ENCODE peak calls at places on chromosomes 12 and 14, in five cellular contexts. W, B, Z, U and E are unnamed samples.

GRCh38 chr12:55704824-55705780 is 2.6 kb downstream of the ITGA7 start:
- DNase-seq in W (no peak), B (no peak), Z (peak), U (no peak), E (no peak)

GRCh38 chr14:61475316-61475715 is 153.9 kb downstream of the PRKCH start:
- DNase-seq in W (no peak), B (peak), Z (no peak), U (no peak), E (peak)

GRCh38 chr14:24425704-24426103 is 3.8 kb downstream of the CBLN3 start:
- DNase-seq in W (no peak), B (no peak), Z (no peak), U (no peak), E (no peak)

GRCh38 chr12:89707992-89708792 is 446 bp downstream of the ATP2B1 start:
- DNase-seq in W (peak), B (peak), Z (peak), U (peak), E (peak)

GRCh38 chr12:19857197-19857596 is 417.9 kb downstream of the AEBP2 start:
- DNase-seq in W (no peak), B (no peak), Z (no peak), U (no peak), E (no peak)

GRCh38 chr12:120734210-120734609 is 8.6 kb downstream of the ACADS start:
- DNase-seq in W (no peak), B (no peak), Z (peak), U (no peak), E (no peak)

GRCh38 chr12:62006076-62006732 is 254.0 kb upstream of the USP15 start:
- DNase-seq in W (no peak), B (peak), Z (no peak), U (no peak), E (peak)

GRCh38 chr14:78606111-78606510 is 435.9 kb downstream of the NRXN3 start:
- DNase-seq in W (no peak), B (no peak), Z (no peak), U (no peak), E (no peak)

GRCh38 chr12:89247541-89247942 is 104.8 kb downstream of the DUSP6 start:
- DNase-seq in W (no peak), B (no peak), Z (no peak), U (no peak), E (no peak)

GRCh38 chr14:69313176-69313575 is 53.2 kb downstream of the GALNT16 start:
- DNase-seq in W (no peak), B (no peak), Z (peak), U (no peak), E (no peak)

GRCh38 chr12:124917841-124918621 is 3.6 kb upstream of the UBC start:
- DNase-seq in W (no peak), B (no peak), Z (peak), U (no peak), E (peak)

GRCh38 chr12:47376937-47377336 is 297.2 kb upstream of the AMIGO2 start:
- DNase-seq in W (no peak), B (no peak), Z (no peak), U (no peak), E (no peak)

GRCh38 chr12:73235387-73235786 is 963.2 kb downstream of the TRHDE start:
- DNase-seq in W (no peak), B (no peak), Z (no peak), U (no peak), E (no peak)

GRCh38 chr14:61930101-61930857 is 168.1 kb downstream of the SNAPC1 start:
- DNase-seq in W (no peak), B (no peak), Z (no peak), U (no peak), E (no peak)

GRCh38 chr12:29389295-29389919 is 8.4 kb upstream of the ERGIC2 start:
- DNase-seq in W (no peak), B (no peak), Z (no peak), U (no peak), E (no peak)

GRCh38 chr14:78251308-78251707 is 81.1 kb downstream of the NRXN3 start:
- DNase-seq in W (no peak), B (no peak), Z (no peak), U (no peak), E (no peak)

GRCh38 chr12:126747530-126748149 is 1519.3 kb upstream of the TMEM132C start:
- DNase-seq in W (peak), B (peak), Z (no peak), U (peak), E (no peak)

GRCh38 chr12:106917503-106917902 is 38.2 kb upstream of the TMEM263 start:
- DNase-seq in W (no peak), B (no peak), Z (no peak), U (no peak), E (no peak)

GRCh38 chr12:65952737-65953209 is 128.5 kb downstream of the HMGA2 start:
- DNase-seq in W (no peak), B (no peak), Z (no peak), U (no peak), E (no peak)

GRCh38 chr12:124738636-124739467 is 124.8 kb downstream of the SCARB1 start:
- DNase-seq in W (no peak), B (no peak), Z (no peak), U (peak), E (no peak)

GRCh38 chr12:113403435-113404415 is at the start of gene SDS:
- DNase-seq in W (no peak), B (no peak), Z (no peak), U (peak), E (no peak)

GRCh38 chr12:124159655-124160054 is 135.2 kb upstream of the RFLNA start:
- DNase-seq in W (no peak), B (no peak), Z (no peak), U (no peak), E (no peak)

GRCh38 chr12:103997277-103997900 is 31.7 kb downstream of the TDG start:
- DNase-seq in W (no peak), B (no peak), Z (no peak), U (no peak), E (no peak)

GRCh38 chr14:71322660-71323250 is 415.5 kb downstream of the PCNX1 start:
- DNase-seq in W (no peak), B (peak), Z (no peak), U (no peak), E (peak)

DNA sequence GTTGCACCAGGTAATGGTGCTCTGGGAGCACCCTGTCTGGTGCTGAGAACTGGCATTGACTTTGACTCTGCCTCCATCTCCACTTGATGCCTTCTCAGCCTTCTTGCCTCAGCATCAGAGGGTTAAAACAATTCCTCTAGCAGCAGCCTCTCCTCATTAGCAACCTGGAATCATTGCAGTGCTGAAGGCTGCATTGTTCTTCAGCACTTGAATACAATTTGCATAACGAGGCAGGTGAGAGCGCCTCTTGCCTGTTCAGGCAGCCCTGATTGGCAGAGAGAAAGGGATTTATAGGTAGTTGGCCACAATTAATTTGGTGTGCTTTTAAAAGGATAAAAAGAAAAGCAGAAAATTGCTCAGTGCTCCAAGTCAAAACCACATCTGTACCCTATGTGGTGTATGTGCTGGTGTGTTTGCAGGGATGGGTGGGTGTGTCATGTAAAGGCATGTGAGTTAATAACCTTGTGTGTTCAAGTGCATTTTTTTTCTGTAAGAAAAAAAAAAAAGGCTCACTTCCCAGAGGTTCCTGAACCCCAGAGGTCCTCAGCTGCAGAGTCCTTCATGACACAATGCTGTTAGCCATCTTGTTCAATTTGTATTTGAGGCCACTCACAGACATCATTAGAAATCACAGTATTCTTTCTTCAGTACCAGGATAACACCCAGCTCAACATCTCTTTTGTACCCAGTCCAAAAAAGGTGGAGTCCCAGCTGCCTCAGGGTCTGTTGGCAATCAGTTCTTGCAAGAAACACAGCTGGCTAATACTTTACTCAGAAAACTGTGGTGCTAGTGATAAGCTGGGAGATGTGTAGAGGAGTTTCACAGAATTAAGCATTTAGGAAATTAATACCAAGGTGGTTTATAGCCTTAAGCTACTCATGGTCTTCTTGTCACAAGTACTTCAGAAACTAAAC is 385.6 kb downstream of the GRIN2B start:
- DNase-seq in W (no peak), B (no peak), Z (no peak), U (no peak), E (no peak)
- H3K4me3 ChIP-seq in W (no peak), B (no peak), Z (no peak), U (no peak), E (no peak)

GRCh38 chr12:115451785-115452736 is 768.1 kb upstream of the TBX3 start:
- DNase-seq in W (no peak), B (peak), Z (no peak), U (peak), E (peak)
- H3K4me3 ChIP-seq in W (no peak), B (peak), Z (peak), U (peak), E (no peak)

GRCh38 chr12:24822121-24822899 is 126.6 kb downstream of the BCAT1 start:
- DNase-seq in W (no peak), B (peak), Z (no peak), U (no peak), E (no peak)
- H3K4me3 ChIP-seq in W (no peak), B (no peak), Z (no peak), U (no peak), E (no peak)

GRCh38 chr14:51847489-51847796 is 13.0 kb upstream of the GNG2 start:
- DNase-seq in W (no peak), B (no peak), Z (no peak), U (no peak), E (no peak)
- H3K4me3 ChIP-seq in W (peak), B (peak), Z (no peak), U (no peak), E (peak)

GRCh38 chr14:90742252-90742651 is 74.0 kb downstream of the TTC7B start:
- DNase-seq in W (no peak), B (no peak), Z (no peak), U (no peak), E (no peak)

GRCh38 chr14:90740946-90741681 is 75.1 kb downstream of the TTC7B start:
- DNase-seq in W (no peak), B (no peak), Z (no peak), U (no peak), E (no peak)

GRCh38 chr14:90742709-90743108 is 73.5 kb downstream of the TTC7B start:
- DNase-seq in W (no peak), B (no peak), Z (no peak), U (no peak), E (no peak)

GRCh38 chr14:90740081-90740480 is 76.1 kb downstream of the TTC7B start:
- DNase-seq in W (no peak), B (no peak), Z (no peak), U (peak), E (no peak)

DNA sequence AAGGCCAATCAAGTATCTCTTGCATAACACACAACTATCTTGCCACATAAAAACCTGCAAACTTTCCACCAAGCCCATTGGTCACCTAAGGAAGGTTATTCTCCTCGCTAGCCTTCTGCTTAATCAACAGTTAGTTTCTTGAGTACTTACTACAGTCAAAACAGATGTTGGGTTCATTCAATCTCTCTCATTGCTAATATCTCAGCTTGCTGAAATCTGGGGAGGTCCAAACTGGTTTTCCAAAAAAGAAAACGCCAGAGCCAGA is 74.6 kb downstream of the TTC7B start:
- DNase-seq in W (no peak), B (no peak), Z (no peak), U (no peak), E (no peak)
- H3K4me3 ChIP-seq in W (no peak), B (no peak), Z (no peak), U (no peak), E (no peak)